ENCODE peak calls at places on chromosomes 3 and 15, in five cellular contexts. N is H7, W is neuronal stem cell, L is breast epithelium, I is Caco-2. C is an unnamed sample. For H3K36me3, the result is how much of the 10 kb centered on the place peaks cover.

GRCh38 chr3:152902141-152902669 is 67.3 kb downstream of the P2RY1 start:
- DNase-seq in W (no peak), N (no peak), I (no peak), L (no peak), C (no peak)

GRCh38 chr3:52250122-52250521 is 4.6 kb downstream of the PPM1M start:
- DNase-seq in N (no peak), L (no peak), W (no peak), I (no peak), C (no peak)

GRCh38 chr15:100114100-100114499 is 227.7 kb downstream of the ADAMTS17 start:
- DNase-seq in N (no peak), W (no peak), I (no peak), L (peak), C (no peak)

GRCh38 chr3:73546961-73547360 is 77.8 kb downstream of the PDZRN3 start:
- DNase-seq in W (no peak), L (peak), I (no peak), N (no peak), C (no peak)

GRCh38 chr3:69290006-69290405 is 95.9 kb downstream of the FRMD4B start:
- DNase-seq in W (no peak), I (no peak), L (no peak), N (no peak), C (no peak)

GRCh38 chr3:99330281-99330680 is 308.1 kb upstream of the COL8A1 start:
- DNase-seq in N (no peak), I (no peak), W (no peak), L (no peak), C (no peak)

GRCh38 chr15:51879555-51879954 is 50.1 kb downstream of the TMOD3 start:
- DNase-seq in L (no peak), I (no peak), N (no peak), W (no peak), C (no peak)

GRCh38 chr3:55329849-55330248 is 157.3 kb downstream of the WNT5A start:
- DNase-seq in I (no peak), W (no peak), N (no peak), L (no peak), C (no peak)

GRCh38 chr3:52649461-52650210 is 36.1 kb downstream of the PBRM1 start:
- DNase-seq in L (no peak), I (no peak), W (no peak), N (no peak), C (no peak)

GRCh38 chr15:89391685-89392257 is 57.1 kb upstream of the POLG start:
- DNase-seq in L (no peak), I (no peak), N (no peak), W (no peak), C (no peak)

DNA sequence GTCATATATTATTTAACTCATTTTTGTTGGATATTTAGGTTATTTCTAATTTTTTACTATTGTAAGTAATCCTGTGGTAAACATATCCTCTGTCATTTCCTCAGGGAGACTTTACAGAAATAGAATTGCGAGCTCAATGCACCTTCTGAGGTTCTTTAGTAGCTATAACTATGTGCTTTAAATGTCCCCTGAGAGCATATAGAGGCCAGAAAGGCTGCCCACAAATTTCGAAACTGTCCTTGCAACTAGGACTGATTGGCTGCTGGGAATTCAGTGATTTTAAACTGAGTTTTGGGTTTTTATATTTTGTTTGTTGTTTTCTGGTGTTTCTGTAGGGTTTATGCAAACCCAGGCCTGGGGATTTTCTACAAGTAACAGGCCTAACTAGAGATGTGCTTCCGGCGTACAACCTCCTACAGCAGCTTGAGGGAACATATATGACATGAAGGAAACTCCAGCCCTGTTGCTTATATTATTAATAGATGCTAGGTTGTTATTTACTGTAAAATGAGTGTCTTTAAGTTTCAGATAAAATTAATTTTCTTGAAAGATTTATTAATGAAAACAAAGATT is 29.1 kb upstream of the P4HTM start:
- DNase-seq in L (no peak), N (no peak), W (no peak), I (no peak), C (no peak)
- H3K36me3 ChIP-seq in L (under half), N (under half), W (under half), I (under half), C (under half)

GRCh38 chr3:141710888-141711616 is 27.0 kb upstream of the RNF7 start:
- DNase-seq in I (no peak), N (no peak), W (no peak), L (no peak), C (no peak)
- H3K4me3 ChIP-seq in I (no peak), N (no peak), W (no peak), L (no peak), C (no peak)

GRCh38 chr15:68091743-68092142 is 37.6 kb downstream of the PIAS1 start:
- DNase-seq in W (no peak), N (no peak), L (no peak), I (no peak), C (no peak)
- H3K36me3 ChIP-seq in W (under half), N (under half), L (under half), I (under half), C (under half)

GRCh38 chr3:65548848-65549625 is 489.7 kb downstream of the MAGI1 start:
- DNase-seq in W (peak), I (no peak), N (peak), L (no peak), C (peak)
- H3K4me3 ChIP-seq in W (peak), I (no peak), N (peak), L (peak), C (no peak)

C was measured in GM06990.